ENCODE peak calls at places on chromosomes 11 and 22, in five cellular contexts. One of them, this sample, is unnamed.

GRCh38 chr11:78460468-78460867 is 42.8 kb upstream of the GAB2 start:
- DNase-seq in iris pigment epithelial cell: peak; percentile 66
- DNase-seq in body of pancreas: no peak
- DNase-seq in stimulated activated CD8-positive, alpha-beta memory T cell treated with anti-CD3 and anti-CD28 coated beads, Interleukin-4, amount 100 ng/mL, for 1 hour: no peak
- DNase-seq in fibroblast of the conjunctiva: no peak
- DNase-seq in this sample: no peak

GRCh38 chr11:103894034-103894433 is 142.4 kb upstream of the DDI1 start:
- DNase-seq in iris pigment epithelial cell: no peak
- DNase-seq in stimulated activated CD8-positive, alpha-beta memory T cell treated with anti-CD3 and anti-CD28 coated beads, Interleukin-4, amount 100 ng/mL, for 1 hour: no peak
- DNase-seq in body of pancreas: no peak
- DNase-seq in fibroblast of the conjunctiva: no peak
- DNase-seq in this sample: no peak

GRCh38 chr11:133947298-133947905 is 9.4 kb downstream of the IGSF9B start:
- DNase-seq in stimulated activated CD8-positive, alpha-beta memory T cell treated with anti-CD3 and anti-CD28 coated beads, Interleukin-4, amount 100 ng/mL, for 1 hour: no peak
- DNase-seq in body of pancreas: peak; percentile 36
- DNase-seq in fibroblast of the conjunctiva: no peak
- DNase-seq in iris pigment epithelial cell: peak; percentile 47
- DNase-seq in this sample: no peak

GRCh38 chr22:48300877-48301276 is 1526.8 kb downstream of the BRD1 start:
- DNase-seq in iris pigment epithelial cell: no peak
- DNase-seq in stimulated activated CD8-positive, alpha-beta memory T cell treated with anti-CD3 and anti-CD28 coated beads, Interleukin-4, amount 100 ng/mL, for 1 hour: no peak
- DNase-seq in fibroblast of the conjunctiva: no peak
- DNase-seq in body of pancreas: no peak
- DNase-seq in this sample: no peak

GRCh38 chr11:31480930-31481329 is 28.5 kb downstream of the IMMP1L start:
- DNase-seq in stimulated activated CD8-positive, alpha-beta memory T cell treated with anti-CD3 and anti-CD28 coated beads, Interleukin-4, amount 100 ng/mL, for 1 hour: no peak
- DNase-seq in body of pancreas: no peak
- DNase-seq in iris pigment epithelial cell: no peak
- DNase-seq in fibroblast of the conjunctiva: no peak
- DNase-seq in this sample: no peak

GRCh38 chr11:37988031-37988430 is 1390.0 kb upstream of the RAG2 start:
- DNase-seq in stimulated activated CD8-positive, alpha-beta memory T cell treated with anti-CD3 and anti-CD28 coated beads, Interleukin-4, amount 100 ng/mL, for 1 hour: no peak
- DNase-seq in body of pancreas: no peak
- DNase-seq in iris pigment epithelial cell: peak; percentile 94
- DNase-seq in fibroblast of the conjunctiva: peak; percentile 72
- DNase-seq in this sample: no peak

GRCh38 chr11:19557720-19558140 is 154.9 kb upstream of the NAV2 start:
- DNase-seq in body of pancreas: peak; percentile 83
- DNase-seq in iris pigment epithelial cell: peak; percentile 60
- DNase-seq in stimulated activated CD8-positive, alpha-beta memory T cell treated with anti-CD3 and anti-CD28 coated beads, Interleukin-4, amount 100 ng/mL, for 1 hour: peak; percentile 28
- DNase-seq in fibroblast of the conjunctiva: peak; percentile 61
- DNase-seq in this sample: no peak

GRCh38 chr11:1211838-1212237 is 11.0 kb upstream of the MUC5B start:
- DNase-seq in iris pigment epithelial cell: no peak
- DNase-seq in fibroblast of the conjunctiva: no peak
- DNase-seq in stimulated activated CD8-positive, alpha-beta memory T cell treated with anti-CD3 and anti-CD28 coated beads, Interleukin-4, amount 100 ng/mL, for 1 hour: no peak
- DNase-seq in body of pancreas: no peak
- DNase-seq in this sample: no peak

GRCh38 chr11:70680781-70681281 is 282.5 kb downstream of the CTTN start:
- DNase-seq in stimulated activated CD8-positive, alpha-beta memory T cell treated with anti-CD3 and anti-CD28 coated beads, Interleukin-4, amount 100 ng/mL, for 1 hour: no peak
- DNase-seq in body of pancreas: no peak
- DNase-seq in fibroblast of the conjunctiva: no peak
- DNase-seq in iris pigment epithelial cell: no peak
- DNase-seq in this sample: no peak

GRCh38 chr22:31451709-31452571 is 37.7 kb downstream of the EIF4ENIF1 start:
- DNase-seq in fibroblast of the conjunctiva: peak; percentile 41
- DNase-seq in body of pancreas: no peak
- DNase-seq in iris pigment epithelial cell: peak; percentile 73
- DNase-seq in stimulated activated CD8-positive, alpha-beta memory T cell treated with anti-CD3 and anti-CD28 coated beads, Interleukin-4, amount 100 ng/mL, for 1 hour: no peak
- DNase-seq in this sample: peak; percentile 15

GRCh38 chr11:130876100-130876499 is 40.2 kb downstream of the SNX19 start:
- DNase-seq in body of pancreas: no peak
- DNase-seq in fibroblast of the conjunctiva: no peak
- DNase-seq in stimulated activated CD8-positive, alpha-beta memory T cell treated with anti-CD3 and anti-CD28 coated beads, Interleukin-4, amount 100 ng/mL, for 1 hour: no peak
- DNase-seq in iris pigment epithelial cell: no peak
- DNase-seq in this sample: no peak

GRCh38 chr11:101127348-101127698 is 2.3 kb downstream of the PGR start:
- DNase-seq in stimulated activated CD8-positive, alpha-beta memory T cell treated with anti-CD3 and anti-CD28 coated beads, Interleukin-4, amount 100 ng/mL, for 1 hour: no peak
- DNase-seq in body of pancreas: peak; percentile 26
- DNase-seq in fibroblast of the conjunctiva: no peak
- DNase-seq in iris pigment epithelial cell: peak; percentile 4
- DNase-seq in this sample: no peak

GRCh38 chr22:44524806-44525205 is 26.8 kb upstream of the RTL6 start:
- DNase-seq in stimulated activated CD8-positive, alpha-beta memory T cell treated with anti-CD3 and anti-CD28 coated beads, Interleukin-4, amount 100 ng/mL, for 1 hour: no peak
- DNase-seq in fibroblast of the conjunctiva: no peak
- DNase-seq in body of pancreas: no peak
- DNase-seq in iris pigment epithelial cell: no peak
- DNase-seq in this sample: no peak

GRCh38 chr22:38882972-38883622 is 11.1 kb upstream of the CBX6 start:
- DNase-seq in iris pigment epithelial cell: no peak
- DNase-seq in body of pancreas: peak; percentile 49
- DNase-seq in stimulated activated CD8-positive, alpha-beta memory T cell treated with anti-CD3 and anti-CD28 coated beads, Interleukin-4, amount 100 ng/mL, for 1 hour: no peak
- DNase-seq in fibroblast of the conjunctiva: no peak
- DNase-seq in this sample: no peak

GRCh38 chr11:117750916-117751773 is 45.9 kb downstream of the DSCAML1 start:
- DNase-seq in body of pancreas: no peak
- DNase-seq in stimulated activated CD8-positive, alpha-beta memory T cell treated with anti-CD3 and anti-CD28 coated beads, Interleukin-4, amount 100 ng/mL, for 1 hour: no peak
- DNase-seq in fibroblast of the conjunctiva: no peak
- DNase-seq in iris pigment epithelial cell: no peak
- DNase-seq in this sample: no peak

GRCh38 chr11:114483929-114484328 is 44.7 kb downstream of the REXO2 start:
- DNase-seq in stimulated activated CD8-positive, alpha-beta memory T cell treated with anti-CD3 and anti-CD28 coated beads, Interleukin-4, amount 100 ng/mL, for 1 hour: no peak
- DNase-seq in fibroblast of the conjunctiva: no peak
- DNase-seq in iris pigment epithelial cell: no peak
- DNase-seq in body of pancreas: no peak
- DNase-seq in this sample: no peak

GRCh38 chr11:61023086-61024035 is 51.9 kb downstream of the CD6 start:
- DNase-seq in stimulated activated CD8-positive, alpha-beta memory T cell treated with anti-CD3 and anti-CD28 coated beads, Interleukin-4, amount 100 ng/mL, for 1 hour: no peak
- DNase-seq in body of pancreas: peak; percentile 30
- DNase-seq in fibroblast of the conjunctiva: no peak
- DNase-seq in iris pigment epithelial cell: no peak
- DNase-seq in this sample: no peak

GRCh38 chr11:61833478-61833877 is 5.4 kb downstream of the FADS2 start:
- DNase-seq in stimulated activated CD8-positive, alpha-beta memory T cell treated with anti-CD3 and anti-CD28 coated beads, Interleukin-4, amount 100 ng/mL, for 1 hour: no peak
- DNase-seq in fibroblast of the conjunctiva: no peak
- DNase-seq in body of pancreas: no peak
- DNase-seq in iris pigment epithelial cell: no peak
- DNase-seq in this sample: no peak

GRCh38 chr11:9577551-9577950 is 4.1 kb downstream of the WEE1 start:
- DNase-seq in iris pigment epithelial cell: peak; percentile 42
- DNase-seq in fibroblast of the conjunctiva: no peak
- DNase-seq in stimulated activated CD8-positive, alpha-beta memory T cell treated with anti-CD3 and anti-CD28 coated beads, Interleukin-4, amount 100 ng/mL, for 1 hour: no peak
- DNase-seq in body of pancreas: no peak
- DNase-seq in this sample: no peak

GRCh38 chr11:126163074-126163700 is 48.3 kb downstream of the RPUSD4 start:
- DNase-seq in stimulated activated CD8-positive, alpha-beta memory T cell treated with anti-CD3 and anti-CD28 coated beads, Interleukin-4, amount 100 ng/mL, for 1 hour: no peak
- DNase-seq in fibroblast of the conjunctiva: peak; percentile 35
- DNase-seq in body of pancreas: no peak
- DNase-seq in iris pigment epithelial cell: peak; percentile 53
- DNase-seq in this sample: peak; percentile 95

GRCh38 chr11:105357764-105358163 is 218.2 kb upstream of the CARD18 start:
- DNase-seq in iris pigment epithelial cell: peak; percentile 85
- DNase-seq in fibroblast of the conjunctiva: no peak
- DNase-seq in body of pancreas: peak; percentile 34
- DNase-seq in stimulated activated CD8-positive, alpha-beta memory T cell treated with anti-CD3 and anti-CD28 coated beads, Interleukin-4, amount 100 ng/mL, for 1 hour: no peak
- DNase-seq in this sample: no peak

GRCh38 chr11:29333993-29334780 is 682.6 kb downstream of the KCNA4 start:
- DNase-seq in stimulated activated CD8-positive, alpha-beta memory T cell treated with anti-CD3 and anti-CD28 coated beads, Interleukin-4, amount 100 ng/mL, for 1 hour: no peak
- DNase-seq in body of pancreas: no peak
- DNase-seq in iris pigment epithelial cell: peak; percentile 86
- DNase-seq in fibroblast of the conjunctiva: peak; percentile 49
- DNase-seq in this sample: no peak

GRCh38 chr22:36493690-36494110 is 12.3 kb upstream of the TXN2 start:
- DNase-seq in fibroblast of the conjunctiva: no peak
- DNase-seq in iris pigment epithelial cell: no peak
- DNase-seq in body of pancreas: no peak
- DNase-seq in stimulated activated CD8-positive, alpha-beta memory T cell treated with anti-CD3 and anti-CD28 coated beads, Interleukin-4, amount 100 ng/mL, for 1 hour: no peak
- DNase-seq in this sample: no peak

GRCh38 chr11:100863080-100863581 is 176.0 kb downstream of the ARHGAP42 start:
- DNase-seq in body of pancreas: peak; percentile 18
- DNase-seq in fibroblast of the conjunctiva: peak; percentile 71
- DNase-seq in stimulated activated CD8-positive, alpha-beta memory T cell treated with anti-CD3 and anti-CD28 coated beads, Interleukin-4, amount 100 ng/mL, for 1 hour: no peak
- DNase-seq in iris pigment epithelial cell: peak; percentile 99
- DNase-seq in this sample: peak; percentile 91

GRCh38 chr11:104918113-104918824 is 20.0 kb upstream of the CASP12 start:
- DNase-seq in iris pigment epithelial cell: peak; percentile 89
- DNase-seq in fibroblast of the conjunctiva: peak; percentile 52
- DNase-seq in stimulated activated CD8-positive, alpha-beta memory T cell treated with anti-CD3 and anti-CD28 coated beads, Interleukin-4, amount 100 ng/mL, for 1 hour: no peak
- DNase-seq in body of pancreas: no peak
- DNase-seq in this sample: peak; percentile 42

GRCh38 chr11:75292943-75293342 is 52.4 kb downstream of the TPBGL start:
- DNase-seq in iris pigment epithelial cell: no peak
- DNase-seq in fibroblast of the conjunctiva: no peak
- DNase-seq in body of pancreas: no peak
- DNase-seq in stimulated activated CD8-positive, alpha-beta memory T cell treated with anti-CD3 and anti-CD28 coated beads, Interleukin-4, amount 100 ng/mL, for 1 hour: no peak
- DNase-seq in this sample: no peak